ENCODE peak calls at places on chromosomes 12 and 14, in seven cellular contexts. L is dermis microvascular lymphatic vessel endothelial cell, R is A549, I is neural crest cell, T is esophagus squamous epithelium, N is GM12865, P is WTC11. K is an unnamed sample.

GRCh38 chr12:41437578-41437977 is 249.5 kb downstream of the PDZRN4 start:
- DNase-seq in L (no peak), R (no peak), I (no peak), T (no peak), N (no peak), P (no peak), K (no peak)

GRCh38 chr12:80810874-80811273 is 94.2 kb downstream of the MYF5 start:
- DNase-seq in L (no peak), R (no peak), I (no peak), T (no peak), N (no peak), P (no peak), K (no peak)

GRCh38 chr12:1530592-1531159 is 63.7 kb downstream of the FBXL14 start:
- DNase-seq in L (no peak), R (no peak), I (no peak), T (no peak), N (peak; percentile 26), P (no peak), K (no peak)

GRCh38 chr14:95479494-95479893 is 37.0 kb downstream of the SYNE3 start:
- DNase-seq in L (no peak), R (no peak), I (no peak), T (no peak), N (no peak), P (no peak), K (no peak)

GRCh38 chr12:114406326-114407033 is 536 bp upstream of the TBX5 start:
- DNase-seq in L (no peak), R (no peak), I (no peak), T (no peak), N (no peak), P (no peak), K (no peak)

GRCh38 chr12:69947922-69948321 is 122.9 kb downstream of the MYRFL start:
- DNase-seq in L (no peak), R (no peak), I (no peak), T (no peak), N (no peak), P (no peak), K (no peak)

GRCh38 chr12:110934093-110934852 is 13.9 kb upstream of the MYL2 start:
- DNase-seq in L (no peak), R (peak; percentile 80), I (no peak), T (no peak), N (no peak), P (no peak), K (no peak)

GRCh38 chr12:67572492-67572891 is 76.1 kb upstream of the DYRK2 start:
- DNase-seq in L (no peak), R (no peak), I (no peak), T (no peak), N (no peak), P (no peak), K (no peak)

GRCh38 chr12:5973461-5974115 is 28.5 kb upstream of the ANO2 start:
- DNase-seq in L (no peak), R (no peak), I (no peak), T (no peak), N (no peak), P (no peak), K (no peak)

GRCh38 chr12:6778212-6778570 is 5.9 kb downstream of the LAG3 start:
- DNase-seq in L (no peak), R (no peak), I (no peak), T (no peak), N (no peak), P (peak; percentile 60), K (no peak)

GRCh38 chr12:89225808-89226368 is 126.4 kb downstream of the DUSP6 start:
- DNase-seq in L (peak; percentile 76), R (no peak), I (no peak), T (no peak), N (peak; percentile 57), P (no peak), K (peak; percentile 35)

GRCh38 chr12:44372259-44372658 is 503.9 kb downstream of the NELL2 start:
- DNase-seq in L (no peak), R (no peak), I (no peak), T (no peak), N (no peak), P (no peak), K (no peak)

K was measured in pulmonary artery endothelial cell.